ENCODE peak calls at places on chromosomes 4 and X, in seven cellular contexts. Q, U, T, N, C, R and Y are unnamed samples.

GRCh38 chr4:108884596-108884995 is 121.7 kb upstream of the ETNPPL start:
- DNase-seq in Q (no peak), U (no peak), R (no peak), N (no peak), C (no peak), T (no peak), Y (no peak)

GRCh38 chrX:13287816-13288215 is 32.0 kb downstream of the ATXN3L start:
- DNase-seq in T (peak), Q (no peak), U (no peak), R (no peak), N (peak), C (no peak), Y (no peak)

GRCh38 chr4:89539797-89540711 is 232.5 kb upstream of the GPRIN3 start:
- DNase-seq in N (no peak), U (no peak), R (no peak), T (peak), Q (no peak), C (no peak), Y (no peak)

GRCh38 chr4:154985673-154986072 is 204.6 kb downstream of the RBM46 start:
- DNase-seq in R (no peak), T (no peak), U (no peak), Q (no peak), C (no peak), N (no peak), Y (no peak)

GRCh38 chrX:103510031-103510430 is 9.3 kb downstream of the RAB40A start:
- DNase-seq in T (no peak), U (no peak), Q (no peak), N (no peak), R (no peak), C (no peak), Y (no peak)

GRCh38 chr4:123941306-123941705 is 544.7 kb downstream of the SPRY1 start:
- DNase-seq in Q (no peak), R (no peak), U (no peak), C (peak), T (peak), N (no peak), Y (no peak)

GRCh38 chr4:123113193-123113592 is 190.8 kb upstream of the NUDT6 start:
- DNase-seq in C (no peak), T (no peak), R (no peak), N (no peak), U (no peak), Q (no peak), Y (no peak)

GRCh38 chrX:154986826-154987575 is 35.5 kb downstream of the F8 start:
- DNase-seq in R (no peak), C (no peak), Q (no peak), U (no peak), N (no peak), T (no peak), Y (no peak)

GRCh38 chr4:40264497-40264896 is 67.7 kb downstream of the RHOH start:
- DNase-seq in T (peak), U (no peak), R (no peak), C (peak), N (no peak), Q (no peak), Y (no peak)

GRCh38 chr4:118845552-118846065 is 9.7 kb upstream of the SEC24D start:
- DNase-seq in Q (no peak), C (no peak), T (no peak), R (no peak), U (no peak), N (no peak), Y (no peak)

GRCh38 chr4:4321951-4322688 is 32.1 kb downstream of the ZBTB49 start:
- DNase-seq in U (no peak), R (no peak), Q (no peak), C (no peak), N (no peak), T (no peak), Y (no peak)

GRCh38 chr4:123843137-123843536 is 446.5 kb downstream of the SPRY1 start:
- DNase-seq in R (no peak), T (no peak), C (no peak), U (no peak), Q (no peak), N (no peak), Y (no peak)

GRCh38 chrX:10906861-10907260 is 204.3 kb upstream of the HCCS start:
- DNase-seq in R (no peak), C (no peak), T (no peak), U (no peak), Q (no peak), N (no peak), Y (no peak)
- TF ChIP-seq CTCF in R (no peak), C (no peak), T (no peak), U (no peak), Q (no peak), N (no peak), Y (no peak)

DNA sequence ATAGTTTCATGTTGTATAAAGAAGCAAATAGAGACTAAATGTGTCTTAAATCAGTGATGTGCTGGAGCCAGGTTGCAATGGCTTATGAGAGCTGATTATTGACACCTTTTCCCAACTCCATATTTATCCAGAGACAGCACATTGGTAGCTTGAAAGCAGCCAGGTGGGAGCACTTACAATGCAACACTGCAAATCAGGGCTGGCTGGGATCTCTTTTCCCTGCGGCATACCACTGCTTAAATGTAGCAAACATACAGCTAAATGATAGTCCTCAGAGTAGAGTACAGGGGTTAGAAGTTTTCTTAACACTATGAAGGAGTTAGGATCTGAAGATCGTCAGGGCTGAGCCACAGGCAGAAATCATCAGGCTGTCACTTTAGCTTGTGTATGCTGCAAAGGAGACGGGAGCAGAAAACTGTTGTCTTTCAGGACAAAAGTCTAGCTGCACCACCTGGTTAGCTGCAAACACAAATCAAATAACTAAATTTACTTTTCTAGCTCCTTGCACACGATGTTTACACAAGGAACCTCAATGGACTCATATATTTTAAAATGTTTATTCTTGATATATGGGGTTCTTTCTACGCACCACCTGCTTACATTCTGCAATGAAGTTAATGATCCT is 527.3 kb downstream of the TLL1 start:
- DNase-seq in R (no peak), T (no peak), Q (no peak), N (no peak), U (no peak), C (no peak), Y (no peak)
- H3K4me3 ChIP-seq in R (no peak), T (no peak), Q (no peak), N (no peak), U (no peak), C (no peak), Y (no peak)

GRCh38 chr4:82801910-82802521 is 3.4 kb upstream of the SCD5 start:
- DNase-seq in T (peak), R (no peak), C (peak), U (no peak), N (no peak), Q (no peak), Y (no peak)
- TF ChIP-seq CTCF in T (peak), R (no peak), C (peak), U (no peak), N (peak), Q (peak), Y (peak)

DNA sequence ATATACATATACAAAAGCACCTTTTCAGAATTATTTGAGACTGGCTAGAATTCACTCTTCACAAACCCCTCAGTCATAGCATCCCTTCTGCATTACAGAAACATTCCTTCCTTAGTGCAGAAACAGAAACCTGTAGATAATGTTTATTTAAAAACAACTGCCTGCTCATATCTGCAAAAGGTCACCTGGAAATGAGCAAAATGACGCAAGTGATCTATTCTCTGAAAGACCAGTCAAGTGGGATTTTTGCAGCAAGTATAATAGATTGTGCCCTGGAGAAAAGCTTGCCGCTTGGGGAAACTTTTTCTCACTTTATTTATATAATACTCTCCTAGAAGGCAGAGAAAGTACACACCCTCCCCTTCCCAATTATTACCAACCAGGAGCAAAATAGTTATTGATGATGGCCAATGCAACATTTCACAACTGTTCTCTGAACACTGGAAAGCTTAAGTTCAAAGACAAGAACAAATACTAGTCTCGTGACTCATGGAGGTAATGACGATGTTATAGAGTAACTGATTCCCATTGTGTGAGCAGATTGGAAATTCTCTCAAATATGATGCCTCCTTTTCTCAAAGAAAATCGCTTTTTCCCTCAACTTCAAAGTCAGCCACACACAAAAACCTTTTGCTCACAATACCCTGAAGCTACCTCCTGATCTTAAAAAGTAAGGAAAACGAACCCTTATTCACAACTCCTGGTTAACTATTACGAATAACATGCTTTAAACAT is 41.2 kb downstream of the MID1 start:
- DNase-seq in U (no peak), T (peak), R (no peak), N (peak), C (peak), Q (peak), Y (no peak)
- H3K4me3 ChIP-seq in U (peak), T (no peak), R (no peak), N (peak), C (no peak), Q (peak), Y (peak)

GRCh38 chr4:128565565-128566186 is 243.8 kb upstream of the JADE1 start:
- DNase-seq in U (no peak), R (no peak), C (peak), Q (no peak), N (no peak), T (peak), Y (no peak)
- TF ChIP-seq CTCF in U (peak), R (peak), C (peak), Q (peak), N (peak), T (peak), Y (peak)